ENCODE peak calls at places on chromosome 18, in ten cellular contexts. F is H1, P is IMR-90, X is heart left ventricle, Q is adrenal gland, N is body of pancreas, Z is HCT116, B is Peyer's patch, U is breast epithelium, T is prostate gland. M is an unnamed sample.

GRCh38 chr18:44945847-44946490 is 265.3 kb downstream of the SETBP1 start:
- DNase-seq in F (no peak), P (no peak), X (no peak), Q (no peak), N (no peak), Z (no peak), B (no peak), U (no peak), T (no peak), M (no peak)

GRCh38 chr18:54296017-54296416 is 26.7 kb downstream of the POLI start:
- DNase-seq in F (no peak), P (peak; percentile 32), X (no peak), Q (no peak), N (no peak), Z (no peak), B (no peak), U (no peak), T (no peak), M (no peak)

GRCh38 chr18:77119101-77119850 is 13.3 kb downstream of the MBP start:
- DNase-seq in F (no peak), P (no peak), X (no peak), Q (no peak), N (no peak), Z (no peak), B (no peak), U (no peak), T (no peak), M (no peak)

GRCh38 chr18:54742654-54743053 is 85.6 kb upstream of the RAB27B start:
- DNase-seq in F (no peak), P (peak; percentile 99), X (peak; percentile 76), Q (peak; percentile 48), N (peak; percentile 75), Z (no peak), B (peak; percentile 17), U (peak; percentile 38), T (peak; percentile 28), M (peak; percentile 1)

GRCh38 chr18:58087928-58088722 is 44.1 kb downstream of the NEDD4L start:
- DNase-seq in F (no peak), P (peak; percentile 22), X (no peak), Q (no peak), N (peak; percentile 96), Z (no peak), B (no peak), U (peak; percentile 74), T (peak; percentile 67), M (peak; percentile 28)

GRCh38 chr18:54359233-54359632 is 1.5 kb downstream of the C18orf54 start:
- DNase-seq in F (no peak), P (peak; percentile 11), X (no peak), Q (no peak), N (no peak), Z (no peak), B (no peak), U (no peak), T (no peak), M (no peak)

GRCh38 chr18:45110577-45111506 is 430.2 kb downstream of the SETBP1 start:
- DNase-seq in F (no peak), P (no peak), X (peak; percentile 37), Q (no peak), N (peak; percentile 32), Z (no peak), B (no peak), U (peak; percentile 23), T (no peak), M (no peak)

GRCh38 chr18:54931152-54931551 is 28.1 kb downstream of the CCDC68 start:
- DNase-seq in F (no peak), P (no peak), X (no peak), Q (no peak), N (no peak), Z (no peak), B (no peak), U (no peak), T (no peak), M (no peak)

GRCh38 chr18:54671291-54671881 is 80.3 kb downstream of the DYNAP start:
- DNase-seq in F (no peak), P (peak; percentile 42), X (no peak), Q (no peak), N (no peak), Z (peak; percentile 24), B (no peak), U (no peak), T (no peak), M (no peak)

GRCh38 chr18:22045221-22045918 is 124.0 kb upstream of the GATA6 start:
- DNase-seq in F (no peak), P (no peak), X (no peak), Q (no peak), N (peak; percentile 85), Z (no peak), B (no peak), U (no peak), T (no peak), M (no peak)

GRCh38 chr18:75679347-75679746 is 251.8 kb upstream of the SMIM21 start:
- DNase-seq in F (no peak), P (no peak), X (peak; percentile 83), Q (peak; percentile 43), N (no peak), Z (no peak), B (no peak), U (no peak), T (no peak), M (no peak)

DNA sequence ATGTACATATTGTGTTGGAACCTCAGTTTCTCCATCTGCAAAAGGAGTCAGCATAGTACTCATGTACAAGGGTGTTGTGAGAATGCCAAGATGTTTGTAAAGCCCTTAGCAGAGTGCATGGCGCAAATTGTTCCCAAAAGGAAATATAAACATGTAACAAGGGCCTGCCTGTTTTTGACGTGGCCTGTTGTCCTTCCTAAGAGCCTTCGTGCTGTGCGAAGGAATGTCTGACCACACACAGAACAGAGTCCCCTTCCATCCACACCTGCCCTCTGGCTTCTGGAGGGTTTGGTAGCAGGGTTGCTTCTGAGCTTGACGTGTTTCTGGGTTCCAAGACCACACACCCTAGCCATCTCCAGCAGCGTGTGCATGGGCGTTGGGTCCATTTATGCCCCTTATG is 34.9 kb downstream of the CABLES1 start:
- DNase-seq in F (no peak), P (no peak), X (no peak), Q (no peak), N (no peak), Z (no peak), B (no peak), U (no peak), T (no peak), M (no peak)
- TF ChIP-seq POLR2A in F (no peak), P (no peak), X (no peak), Q (no peak), N (no peak), Z (no peak), B (no peak), U (no peak), T (no peak), M (no peak)

DNA sequence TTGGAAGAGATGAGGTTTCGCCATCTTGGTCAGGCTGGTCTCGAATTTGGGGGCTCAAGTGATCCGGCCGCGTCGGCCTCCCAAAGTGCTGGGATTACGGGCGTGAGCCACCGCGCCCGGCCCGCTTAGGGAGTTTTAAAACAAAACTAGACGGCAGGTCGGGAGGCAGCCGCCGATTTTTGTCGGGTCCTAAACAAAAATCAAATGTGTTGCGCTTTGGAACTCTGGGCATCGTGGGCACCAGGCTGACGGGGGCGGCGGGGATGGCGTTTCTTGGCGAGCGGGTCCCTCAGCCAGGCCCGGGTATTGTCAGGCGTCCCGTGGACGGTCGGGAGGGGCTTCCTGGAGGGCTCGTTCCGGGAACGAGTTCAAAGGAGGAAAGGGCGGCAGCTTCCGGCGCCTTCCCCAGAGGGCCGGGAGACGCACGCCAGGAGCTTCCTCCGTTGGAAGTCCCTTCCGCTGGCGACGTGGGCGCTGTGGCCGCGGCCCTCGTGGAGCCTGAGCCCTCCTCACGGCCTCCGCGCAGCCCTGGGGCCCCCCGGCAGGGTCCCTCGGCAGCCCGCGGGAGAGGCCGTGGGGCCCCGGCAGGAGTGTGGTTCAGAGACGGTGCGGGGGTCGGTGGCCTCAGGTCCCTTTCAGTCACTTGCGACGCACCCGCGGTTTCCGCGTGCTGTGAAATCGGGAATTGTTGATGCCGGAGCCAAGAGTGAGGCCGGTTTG is 59.2 kb downstream of the EMILIN2 start:
- DNase-seq in F (no peak), P (no peak), X (peak; percentile 90), Q (peak; percentile 60), N (peak; percentile 45), Z (peak; percentile 33), B (peak; percentile 43), U (no peak), T (no peak), M (no peak)
- TF ChIP-seq POLR2A in F (no peak), P (no peak), X (peak; percentile 49), Q (no peak), N (no peak), Z (peak; percentile 75), B (peak; percentile 38), U (peak; percentile 22), T (no peak), M (no peak)

DNA sequence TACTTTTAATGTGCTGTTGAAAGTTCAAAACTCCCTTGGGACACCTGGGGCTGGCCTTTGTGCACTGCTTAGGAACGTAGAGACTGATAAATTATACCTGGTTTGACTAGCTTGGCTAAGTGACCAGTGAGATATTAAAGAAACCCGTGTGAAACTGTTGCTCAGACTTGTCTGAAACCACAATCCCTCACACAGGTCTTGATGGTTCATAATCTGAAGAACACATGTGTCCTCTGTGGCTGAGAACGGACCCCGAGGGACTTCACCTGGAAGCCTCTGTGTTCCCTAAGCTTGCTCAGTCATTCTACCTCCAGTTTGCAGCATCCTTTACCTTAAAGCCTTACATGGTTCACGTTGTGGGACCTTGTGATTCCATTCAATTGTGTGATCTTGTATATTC is 218.8 kb downstream of the CBLN2 start:
- DNase-seq in F (no peak), P (no peak), X (no peak), Q (no peak), N (no peak), Z (no peak), B (no peak), U (no peak), T (no peak), M (no peak)
- TF ChIP-seq POLR2A in F (no peak), P (no peak), X (no peak), Q (no peak), N (no peak), Z (no peak), B (no peak), U (no peak), T (no peak), M (no peak)

GRCh38 chr18:79381811-79382311 is 13.9 kb upstream of the NFATC1 start:
- DNase-seq in F (no peak), P (no peak), X (no peak), Q (peak; percentile 13), N (no peak), Z (no peak), B (no peak), U (no peak), T (no peak), M (no peak)

GRCh38 chr18:79384151-79384807 is 11.5 kb upstream of the NFATC1 start:
- DNase-seq in F (no peak), P (no peak), X (no peak), Q (peak; percentile 21), N (no peak), Z (no peak), B (peak; percentile 14), U (no peak), T (no peak), M (no peak)

GRCh38 chr18:79382681-79383387 is 12.9 kb upstream of the NFATC1 start:
- DNase-seq in F (no peak), P (no peak), X (no peak), Q (peak; percentile 35), N (no peak), Z (no peak), B (peak; percentile 14), U (no peak), T (no peak), M (no peak)

GRCh38 chr18:79384834-79385233 is 10.9 kb upstream of the NFATC1 start:
- DNase-seq in F (no peak), P (no peak), X (no peak), Q (no peak), N (no peak), Z (no peak), B (peak; percentile 13), U (no peak), T (no peak), M (no peak)

GRCh38 chr18:79383388-79384056 is 12.2 kb upstream of the NFATC1 start:
- DNase-seq in F (no peak), P (no peak), X (no peak), Q (peak; percentile 19), N (no peak), Z (no peak), B (no peak), U (no peak), T (no peak), M (no peak)
- TF ChIP-seq POLR2A in F (no peak), P (no peak), X (no peak), Q (no peak), N (no peak), Z (no peak), B (no peak), U (no peak), T (no peak), M (no peak)

M was measured in H54.